ENCODE peak calls at places on chromosomes 4 and X, in four cellular contexts. O is GM10248, Y is activated B cell treated with CpG ODN at 0.5 μM for 24 hours, L is hepatocyte. M is an unnamed sample.

GRCh38 chr4:109658871-109659410 is 44.3 kb downstream of the CASP6 start:
- DNase-seq in Y (no peak), L (no peak), O (no peak), M (no peak)

GRCh38 chr4:151045907-151046306 is 30.8 kb upstream of the LRBA start:
- DNase-seq in O (no peak), Y (no peak), L (peak), M (peak)

GRCh38 chr4:7804759-7805385 is 134.8 kb downstream of the AFAP1 start:
- DNase-seq in O (no peak), L (no peak), Y (no peak), M (no peak)

GRCh38 chrX:19869195-19869594 is 18.2 kb downstream of the SH3KBP1 start:
- DNase-seq in O (no peak), L (no peak), Y (no peak), M (no peak)

GRCh38 chrX:2751291-2751690 is 549 bp upstream of the XG start:
- DNase-seq in Y (no peak), L (no peak), O (no peak), M (no peak)

GRCh38 chr4:52873191-52873590 is 11.1 kb downstream of the RASL11B start:
- DNase-seq in Y (no peak), O (no peak), L (no peak), M (no peak)

GRCh38 chr4:89823416-89823815 is 13.5 kb downstream of the SNCA start:
- DNase-seq in O (no peak), Y (no peak), L (no peak), M (no peak)

GRCh38 chrX:107979534-107979933 is 2.6 kb downstream of the TEX13B start:
- DNase-seq in O (no peak), L (no peak), Y (no peak), M (no peak)

GRCh38 chrX:94057385-94057784 is 383.4 kb downstream of the FAM133A start:
- DNase-seq in O (no peak), Y (no peak), L (no peak), M (no peak)

GRCh38 chr4:121822796-121823504 is 733 bp downstream of the CCNA2 start:
- DNase-seq in O (peak), Y (no peak), L (peak), M (peak)

GRCh38 chr4:13986533-13986932 is 359.0 kb upstream of the BOD1L1 start:
- DNase-seq in Y (no peak), L (no peak), O (no peak), M (no peak)

GRCh38 chrX:7139202-7140081 is 8.1 kb upstream of the STS start:
- DNase-seq in Y (no peak), O (no peak), L (no peak), M (no peak)

GRCh38 chr4:36189511-36190226 is 54.6 kb downstream of the ARAP2 start:
- DNase-seq in Y (no peak), O (peak), L (no peak), M (peak)

GRCh38 chr4:129641179-129641578 is 545.2 kb downstream of the C4orf33 start:
- DNase-seq in Y (no peak), O (peak), L (peak), M (peak)
- TF ChIP-seq CTCF in Y (no peak), O (peak), L (peak), M (peak)

GRCh38 chr4:145891958-145892357 is 46.7 kb downstream of the ZNF827 start:
- DNase-seq in O (no peak), Y (no peak), L (no peak), M (no peak)
- TF ChIP-seq CTCF in O (no peak), Y (no peak), L (no peak), M (no peak)

GRCh38 chr4:186946682-186947294 is 223.1 kb upstream of the FAT1 start:
- DNase-seq in L (peak), Y (no peak), O (no peak), M (no peak)
- TF ChIP-seq CTCF in L (peak), Y (no peak), O (no peak), M (no peak)

DNA sequence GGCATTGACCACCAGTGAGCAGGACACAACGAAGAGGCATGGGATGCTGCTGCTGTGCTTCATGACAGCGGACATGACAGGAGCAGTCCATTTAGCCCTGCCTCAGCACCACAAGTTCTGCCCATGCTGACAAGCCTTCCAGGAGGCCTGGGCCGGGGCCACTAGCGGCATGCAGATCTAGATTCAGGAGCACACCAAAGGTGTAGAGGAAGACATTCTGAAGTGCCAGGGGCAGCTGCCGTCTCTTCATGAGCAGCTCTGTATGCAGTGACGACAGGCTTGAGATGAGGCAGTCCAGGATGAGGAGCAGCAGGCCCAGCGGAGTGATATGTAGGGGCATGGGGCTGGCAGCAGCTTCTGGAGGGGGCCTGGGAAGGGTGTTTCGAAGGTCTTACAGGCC is 38.5 kb upstream of the SLC4A4 start:
- DNase-seq in Y (no peak), O (no peak), L (no peak), M (no peak)
- TF ChIP-seq CTCF in Y (no peak), O (no peak), L (no peak), M (no peak)

GRCh38 chrX:10401239-10401638 is 219.1 kb downstream of the MID1 start:
- DNase-seq in O (no peak), L (no peak), Y (no peak), M (no peak)
- TF ChIP-seq CTCF in O (no peak), L (no peak), Y (no peak), M (no peak)

M was measured in GM13976.